ENCODE peak calls at places on chromosomes 1 and 21, in seven cellular contexts. N, M, H, U, Z, I and P are unnamed samples.

GRCh38 chr21:37914211-37914900 is 1.9 kb downstream of the KCNJ6 start:
- DNase-seq in Z (peak), M (peak), U (peak), H (no peak), I (no peak), N (peak), P (peak)

GRCh38 chr1:59718989-59719360 is 95.8 kb upstream of the HOOK1 start:
- DNase-seq in N (no peak), Z (no peak), U (no peak), H (no peak), I (no peak), M (no peak), P (peak)

GRCh38 chr1:39195166-39196111 is 9.1 kb upstream of the MACF1 start:
- DNase-seq in N (no peak), M (no peak), U (peak), H (no peak), I (no peak), Z (no peak), P (no peak)

GRCh38 chr21:34797202-34797527 is 128.4 kb downstream of the CLIC6 start:
- DNase-seq in N (no peak), I (no peak), Z (no peak), U (no peak), H (no peak), M (no peak), P (no peak)

GRCh38 chr1:230681599-230681998 is 32.3 kb downstream of the AGT start:
- DNase-seq in U (peak), N (peak), H (no peak), M (no peak), Z (peak), I (no peak), P (peak)

GRCh38 chr1:83799474-83800085 is 199.4 kb downstream of the TTLL7 start:
- DNase-seq in N (no peak), Z (no peak), M (peak), I (no peak), U (no peak), H (no peak), P (no peak)

GRCh38 chr1:86582161-86582560 is 35.3 kb downstream of the CLCA4 start:
- DNase-seq in M (no peak), H (no peak), I (no peak), U (no peak), N (no peak), Z (no peak), P (no peak)

GRCh38 chr1:248810727-248811513 is 14.8 kb downstream of the SH3BP5L start:
- DNase-seq in I (no peak), M (no peak), N (no peak), Z (peak), U (peak), H (no peak), P (peak)

GRCh38 chr1:205687242-205687641 is 6.9 kb upstream of the SLC45A3 start:
- DNase-seq in M (no peak), H (no peak), I (no peak), Z (no peak), N (no peak), U (no peak), P (no peak)

GRCh38 chr1:18849252-18849651 is 10.2 kb downstream of the TAS1R2 start:
- DNase-seq in M (no peak), N (no peak), I (no peak), U (no peak), H (no peak), Z (peak), P (no peak)

GRCh38 chr1:228953207-228953606 is 217.9 kb downstream of the RHOU start:
- DNase-seq in Z (no peak), U (no peak), H (no peak), N (no peak), I (no peak), M (no peak), P (no peak)

GRCh38 chr1:207875532-207875931 is 35.4 kb downstream of the CD34 start:
- DNase-seq in I (no peak), N (no peak), Z (no peak), U (no peak), H (no peak), M (no peak), P (no peak)

GRCh38 chr1:47495176-47495713 is 57.4 kb downstream of the FOXD2 start:
- DNase-seq in H (no peak), M (no peak), Z (no peak), I (no peak), N (no peak), U (no peak), P (no peak)

GRCh38 chr1:106755682-106756406 is 300.6 kb upstream of the PRMT6 start:
- DNase-seq in M (peak), Z (peak), N (peak), I (no peak), U (peak), H (no peak), P (peak)

GRCh38 chr1:10484519-10484918 is 9.8 kb downstream of the PEX14 start:
- DNase-seq in I (no peak), N (no peak), Z (no peak), M (no peak), H (no peak), U (no peak), P (no peak)

GRCh38 chr1:195158091-195158490 is 1450.1 kb downstream of the KCNT2 start:
- DNase-seq in N (no peak), I (no peak), Z (no peak), H (no peak), M (no peak), U (no peak), P (no peak)

GRCh38 chr1:2279882-2280281 is 51.8 kb downstream of the SKI start:
- DNase-seq in U (no peak), I (no peak), H (no peak), M (no peak), Z (no peak), N (no peak), P (no peak)

GRCh38 chr21:41897690-41898089 is 18.5 kb upstream of the PRDM15 start:
- DNase-seq in H (no peak), M (no peak), I (no peak), Z (no peak), U (no peak), N (no peak), P (no peak)

GRCh38 chr1:86913399-86913895 is 479 bp downstream of the SELENOF start:
- DNase-seq in Z (peak), M (no peak), N (peak), H (no peak), I (no peak), U (peak), P (peak)

GRCh38 chr1:25997759-25998074 is at the start of gene PAFAH2:
- DNase-seq in I (no peak), M (no peak), Z (no peak), U (no peak), H (no peak), N (no peak), P (no peak)

GRCh38 chr1:117613969-117614865 is 8.4 kb downstream of the TENT5C start:
- DNase-seq in I (no peak), H (no peak), M (no peak), Z (no peak), N (no peak), U (no peak), P (no peak)

GRCh38 chr1:116374340-116375164 is 1.5 kb downstream of the ATP1A1 start:
- DNase-seq in Z (no peak), H (no peak), M (peak), I (no peak), N (no peak), U (no peak), P (no peak)

GRCh38 chr1:59697138-59697811 is 117.5 kb upstream of the HOOK1 start:
- DNase-seq in H (no peak), M (no peak), U (no peak), I (no peak), N (no peak), Z (no peak), P (peak)

GRCh38 chr1:112888630-112889029 is 67.4 kb downstream of the SLC16A1 start:
- DNase-seq in M (no peak), I (no peak), U (no peak), Z (no peak), H (no peak), N (no peak), P (no peak)

GRCh38 chr1:162982364-162982763 is 86.8 kb upstream of the RGS4 start:
- DNase-seq in Z (peak), H (no peak), I (no peak), U (no peak), M (no peak), N (no peak), P (no peak)

GRCh38 chr1:65527672-65528071 is 107.2 kb downstream of the LEPR start:
- DNase-seq in Z (no peak), H (no peak), I (no peak), M (no peak), U (no peak), N (no peak), P (no peak)

GRCh38 chr1:228087771-228088251 is 5.3 kb downstream of the ARF1 start:
- DNase-seq in H (no peak), Z (peak), U (peak), M (no peak), I (no peak), N (peak), P (peak)

GRCh38 chr1:210072129-210072528 is 134.1 kb downstream of the SYT14 start:
- DNase-seq in I (no peak), U (peak), M (no peak), H (no peak), N (no peak), Z (peak), P (peak)

GRCh38 chr1:204885288-204885711 is 14.6 kb downstream of the NFASC start:
- DNase-seq in N (no peak), Z (peak), I (no peak), U (no peak), H (peak), M (no peak), P (no peak)

GRCh38 chr1:205827623-205828022 is 14.6 kb upstream of the SLC41A1 start:
- DNase-seq in U (no peak), H (no peak), Z (no peak), M (no peak), N (no peak), I (no peak), P (peak)

GRCh38 chr1:28437924-28438699 is 67.7 kb upstream of the RCC1 start:
- DNase-seq in U (peak), N (peak), H (peak), M (peak), Z (peak), I (no peak), P (peak)

GRCh38 chr1:19436716-19437476 is 48.4 kb downstream of the CAPZB start:
- DNase-seq in U (no peak), I (no peak), N (peak), Z (peak), H (peak), M (no peak), P (peak)

GRCh38 chr1:174968750-174969244 is 30.9 kb upstream of the CACYBP start:
- DNase-seq in Z (peak), N (peak), H (no peak), I (no peak), M (no peak), U (peak), P (peak)

GRCh38 chr21:37204580-37204979 is 62.6 kb downstream of the VPS26C start:
- DNase-seq in Z (peak), H (no peak), N (no peak), U (no peak), M (no peak), I (no peak), P (no peak)

GRCh38 chr1:171433451-171433850 is 51.9 kb upstream of the PRRC2C start:
- DNase-seq in U (peak), M (no peak), I (no peak), Z (peak), H (no peak), N (peak), P (peak)